ENCODE peak calls at places on chromosomes 1 and 21, in eight cellular contexts. L, C, K, D, R, W, Z and E are unnamed samples.

GRCh38 chr1:170145061-170145460 is 698 bp upstream of the NTMT2 start:
- DNase-seq in R (no peak), W (no peak), L (no peak), Z (no peak), D (no peak), K (no peak), C (no peak), E (no peak)

GRCh38 chr1:235952950-235953615 is 86.4 kb upstream of the LYST start:
- DNase-seq in D (peak), L (no peak), C (peak), W (peak), Z (no peak), R (no peak), K (no peak), E (peak)

GRCh38 chr21:31110430-31110829 is 72.2 kb upstream of the KRTAP19-8 start:
- DNase-seq in C (no peak), L (no peak), R (no peak), W (no peak), K (no peak), D (no peak), Z (no peak), E (no peak)

GRCh38 chr1:183206538-183207117 is 20.6 kb downstream of the LAMC2 start:
- DNase-seq in L (no peak), K (no peak), W (no peak), R (no peak), D (peak), C (peak), Z (no peak), E (no peak)

GRCh38 chr1:30911061-30911954 is 2.8 kb upstream of the SDC3 start:
- DNase-seq in Z (peak), W (peak), R (peak), K (peak), D (peak), L (peak), C (peak), E (peak)

GRCh38 chr1:53265581-53265980 is 27.3 kb upstream of the MAGOH start:
- DNase-seq in W (no peak), K (no peak), C (no peak), D (no peak), Z (no peak), R (no peak), L (no peak), E (no peak)

GRCh38 chr1:161885013-161885412 is 118.9 kb downstream of the ATF6 start:
- DNase-seq in Z (peak), C (peak), K (no peak), R (no peak), W (no peak), D (peak), L (no peak), E (no peak)

GRCh38 chr1:87410771-87411170 is 82.1 kb downstream of the LMO4 start:
- DNase-seq in W (no peak), D (peak), Z (no peak), C (no peak), K (peak), L (no peak), R (no peak), E (no peak)

GRCh38 chr1:204216236-204216635 is 2.4 kb upstream of the GOLT1A start:
- DNase-seq in K (no peak), R (no peak), Z (no peak), C (no peak), W (no peak), D (no peak), L (no peak), E (no peak)

GRCh38 chr1:204212715-204213114 is 1.1 kb downstream of the GOLT1A start:
- DNase-seq in Z (no peak), D (no peak), K (no peak), C (no peak), W (no peak), R (no peak), L (no peak), E (no peak)

GRCh38 chr1:204216880-204217647 is 3.3 kb upstream of the GOLT1A start:
- DNase-seq in W (no peak), L (no peak), D (no peak), C (no peak), Z (no peak), R (no peak), K (no peak), E (no peak)

GRCh38 chr1:204211021-204211420 is 2.8 kb downstream of the GOLT1A start:
- DNase-seq in D (no peak), W (no peak), R (no peak), C (no peak), K (no peak), Z (no peak), L (no peak), E (no peak)

GRCh38 chr1:204213668-204214662 is at the start of gene GOLT1A:
- DNase-seq in D (peak), L (peak), R (peak), W (peak), C (peak), Z (peak), K (peak), E (peak)
- TF ChIP-seq CTCF in D (peak), L (peak), R (no peak), W (peak), C (peak), Z (peak), K (peak), E (peak)

GRCh38 chr21:45357436-45358260 is 47.3 kb upstream of the COL18A1 start:
- DNase-seq in L (no peak), Z (peak), R (no peak), K (peak), D (peak), C (no peak), W (no peak), E (no peak)
- TF ChIP-seq CTCF in L (peak), Z (no peak), R (no peak), K (no peak), D (peak), C (peak), W (no peak), E (no peak)

GRCh38 chr1:15368888-15369287 is 40.8 kb upstream of the EFHD2 start:
- DNase-seq in Z (no peak), D (no peak), C (no peak), L (no peak), R (no peak), W (no peak), K (no peak), E (no peak)

GRCh38 chr1:15360681-15361080 is 49.0 kb upstream of the EFHD2 start:
- DNase-seq in K (no peak), W (no peak), Z (no peak), R (no peak), L (no peak), D (no peak), C (no peak), E (no peak)

GRCh38 chr1:15362096-15362736 is 47.5 kb upstream of the EFHD2 start:
- DNase-seq in R (no peak), K (no peak), L (no peak), Z (no peak), W (no peak), C (no peak), D (no peak), E (no peak)

GRCh38 chr1:15362737-15363128 is 47.0 kb upstream of the EFHD2 start:
- DNase-seq in C (no peak), W (no peak), K (no peak), Z (no peak), L (no peak), D (no peak), R (no peak), E (no peak)

GRCh38 chr1:15364740-15365139 is 44.9 kb upstream of the EFHD2 start:
- DNase-seq in W (no peak), K (no peak), C (no peak), D (no peak), R (no peak), Z (no peak), L (no peak), E (no peak)
- TF ChIP-seq CTCF in W (no peak), K (no peak), C (no peak), D (no peak), R (no peak), Z (no peak), L (no peak), E (no peak)

GRCh38 chr1:35443768-35444518 is 113.3 kb downstream of the KIAA0319L start:
- DNase-seq in L (no peak), C (peak), K (no peak), Z (no peak), R (no peak), D (peak), W (no peak), E (no peak)
- TF ChIP-seq CTCF in L (peak), C (peak), K (no peak), Z (no peak), R (no peak), D (no peak), W (no peak), E (peak)

GRCh38 chr1:242839101-242839500 is 314.6 kb upstream of the PLD5 start:
- DNase-seq in R (no peak), D (no peak), W (no peak), K (no peak), C (no peak), L (no peak), Z (no peak), E (no peak)

GRCh38 chr1:242847390-242847993 is 323.0 kb upstream of the PLD5 start:
- DNase-seq in C (peak), D (peak), R (no peak), W (no peak), L (peak), Z (no peak), K (no peak), E (no peak)

GRCh38 chr1:242842094-242842493 is 317.6 kb upstream of the PLD5 start:
- DNase-seq in Z (no peak), R (no peak), D (no peak), W (no peak), K (no peak), L (peak), C (no peak), E (no peak)
- TF ChIP-seq CTCF in Z (no peak), R (no peak), D (no peak), W (no peak), K (peak), L (no peak), C (no peak), E (no peak)

DNA sequence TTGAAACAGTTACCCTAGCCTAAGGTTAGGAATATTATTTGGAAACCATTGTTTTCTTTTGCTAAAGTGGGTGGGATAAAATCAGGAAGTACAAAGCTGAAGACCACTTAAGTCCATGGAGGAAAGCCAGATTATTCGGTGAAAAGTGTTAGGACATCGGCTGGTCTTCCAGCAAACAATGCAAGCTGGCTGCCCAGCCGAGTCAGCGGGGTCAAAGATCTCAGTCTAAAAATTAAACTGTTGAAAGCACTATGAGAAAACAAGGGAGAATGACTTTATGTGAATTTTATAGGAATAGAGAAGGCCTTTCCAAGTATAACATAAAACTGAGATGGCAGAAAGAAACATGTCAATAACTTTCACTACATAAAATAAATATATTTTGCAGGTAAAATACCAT is 231.7 kb downstream of the KCNJ6 start:
- DNase-seq in D (no peak), L (no peak), Z (no peak), C (no peak), R (no peak), W (no peak), K (no peak), E (no peak)
- TF ChIP-seq CTCF in D (no peak), L (no peak), Z (no peak), C (no peak), R (no peak), W (no peak), K (no peak), E (no peak)

DNA sequence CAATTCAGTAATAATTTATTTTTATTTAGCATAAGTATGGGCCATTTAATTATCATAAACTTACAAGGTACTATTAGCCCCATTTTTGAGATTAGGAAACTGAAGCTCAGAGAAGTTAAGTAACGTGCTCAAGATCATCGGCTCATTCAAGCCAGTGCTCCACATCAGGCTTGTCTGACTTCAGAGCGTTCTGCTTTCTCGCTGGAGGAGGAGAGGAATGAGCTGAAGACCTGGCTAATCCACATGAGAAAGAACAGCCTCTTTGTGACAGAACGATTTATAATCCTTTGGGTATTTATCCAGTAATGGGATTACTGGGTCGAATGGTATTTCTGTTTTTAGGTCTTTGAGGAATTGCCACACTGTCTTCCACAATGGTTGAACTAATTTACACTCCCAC is 39.7 kb downstream of the DDX20 start:
- DNase-seq in L (no peak), C (no peak), Z (no peak), K (no peak), R (no peak), W (no peak), D (no peak), E (no peak)
- TF ChIP-seq CTCF in L (no peak), C (no peak), Z (no peak), K (no peak), R (no peak), W (no peak), D (no peak), E (no peak)